ENCODE peak calls at places on chromosome 6, in six cellular contexts. Z, X, P, D, C and H are unnamed samples.

GRCh38 chr6:85449388-85449817 is 480 bp upstream of the NT5E start:
- DNase-seq in C (peak; percentile 64), D (no peak), P (no peak), Z (no peak), X (peak; percentile 34), H (peak; percentile 84)

GRCh38 chr6:113842165-113842564 is 15.0 kb upstream of the MARCKS start:
- DNase-seq in D (no peak), C (no peak), Z (no peak), P (no peak), X (no peak), H (no peak)

GRCh38 chr6:45946352-45946751 is 69.3 kb downstream of the CLIC5 start:
- DNase-seq in D (no peak), Z (no peak), P (no peak), C (peak; percentile 45), X (peak; percentile 43), H (no peak)

GRCh38 chr6:77740380-77740779 is 87.5 kb downstream of the MEI4 start:
- DNase-seq in D (no peak), P (peak; percentile 19), Z (no peak), C (no peak), X (no peak), H (no peak)

GRCh38 chr6:108541843-108542795 is 18.6 kb upstream of the FOXO3 start:
- DNase-seq in C (peak; percentile 68), P (peak; percentile 75), X (peak; percentile 70), Z (peak; percentile 86), D (peak; percentile 64), H (peak; percentile 84)

GRCh38 chr6:137241481-137242011 is 22.4 kb upstream of the IFNGR1 start:
- DNase-seq in P (no peak), X (no peak), C (no peak), Z (no peak), D (no peak), H (no peak)

GRCh38 chr6:79833264-79833663 is 114.1 kb downstream of the ELOVL4 start:
- DNase-seq in P (no peak), C (no peak), D (no peak), X (no peak), Z (no peak), H (no peak)

GRCh38 chr6:90575267-90575666 is 11.6 kb downstream of the MAP3K7 start:
- DNase-seq in D (no peak), C (no peak), Z (no peak), X (no peak), P (no peak), H (no peak)

GRCh38 chr6:29720863-29721262 is 2.4 kb upstream of the HLA-F start:
- DNase-seq in C (no peak), Z (no peak), X (no peak), P (peak; percentile 48), D (no peak), H (no peak)

GRCh38 chr6:143673638-143674037 is 4.1 kb upstream of the PHACTR2 start:
- DNase-seq in C (no peak), X (no peak), Z (no peak), D (no peak), P (peak; percentile 68), H (no peak)

DNA sequence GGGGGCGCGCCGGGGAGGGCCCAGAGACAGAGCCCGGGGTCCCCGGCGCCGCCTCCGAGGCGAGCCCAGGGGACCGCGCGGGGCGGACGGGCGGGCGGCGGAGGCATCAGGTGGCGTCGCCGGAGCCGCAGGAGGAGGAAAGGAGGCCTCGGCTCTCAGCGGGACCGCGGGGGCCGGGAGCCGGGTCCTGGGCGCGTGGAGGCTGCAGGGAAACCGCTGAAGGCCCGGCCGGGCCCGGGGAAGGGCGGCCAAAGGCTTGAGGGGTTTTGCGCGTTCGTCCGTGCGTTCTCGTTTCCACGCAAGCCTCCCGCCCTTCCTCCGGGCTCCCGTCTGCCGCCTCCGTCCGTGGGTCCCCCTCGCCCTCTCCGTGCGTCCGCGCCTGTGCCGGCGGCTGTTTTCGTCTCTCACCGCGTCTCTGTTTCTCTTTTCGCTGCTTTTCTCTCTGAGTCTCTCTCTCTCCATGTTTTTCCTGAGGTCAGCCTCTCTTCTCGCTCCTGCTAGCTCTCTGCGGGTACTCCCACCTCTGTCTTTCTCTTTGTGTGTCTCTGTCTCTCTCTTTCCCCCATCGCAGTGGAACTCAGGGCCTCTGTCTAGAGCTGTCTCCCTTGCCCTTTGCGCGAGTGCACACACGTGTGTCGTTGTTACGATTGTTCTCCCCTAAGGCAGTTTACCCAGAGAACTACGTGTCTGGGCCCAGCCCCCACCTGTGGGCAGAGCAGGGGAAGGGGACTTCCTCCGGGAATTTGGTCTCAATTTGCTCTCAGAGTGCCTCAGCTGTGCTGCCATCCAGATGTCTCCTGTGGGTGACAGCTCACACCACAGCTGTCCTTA is 2.1 kb downstream of the IRF4 start:
- DNase-seq in C (no peak), D (no peak), X (no peak), P (no peak), Z (no peak), H (peak; percentile 81)
- TF ChIP-seq POLR2A in C (no peak), D (no peak), X (no peak), P (no peak), Z (no peak), H (no peak)

DNA sequence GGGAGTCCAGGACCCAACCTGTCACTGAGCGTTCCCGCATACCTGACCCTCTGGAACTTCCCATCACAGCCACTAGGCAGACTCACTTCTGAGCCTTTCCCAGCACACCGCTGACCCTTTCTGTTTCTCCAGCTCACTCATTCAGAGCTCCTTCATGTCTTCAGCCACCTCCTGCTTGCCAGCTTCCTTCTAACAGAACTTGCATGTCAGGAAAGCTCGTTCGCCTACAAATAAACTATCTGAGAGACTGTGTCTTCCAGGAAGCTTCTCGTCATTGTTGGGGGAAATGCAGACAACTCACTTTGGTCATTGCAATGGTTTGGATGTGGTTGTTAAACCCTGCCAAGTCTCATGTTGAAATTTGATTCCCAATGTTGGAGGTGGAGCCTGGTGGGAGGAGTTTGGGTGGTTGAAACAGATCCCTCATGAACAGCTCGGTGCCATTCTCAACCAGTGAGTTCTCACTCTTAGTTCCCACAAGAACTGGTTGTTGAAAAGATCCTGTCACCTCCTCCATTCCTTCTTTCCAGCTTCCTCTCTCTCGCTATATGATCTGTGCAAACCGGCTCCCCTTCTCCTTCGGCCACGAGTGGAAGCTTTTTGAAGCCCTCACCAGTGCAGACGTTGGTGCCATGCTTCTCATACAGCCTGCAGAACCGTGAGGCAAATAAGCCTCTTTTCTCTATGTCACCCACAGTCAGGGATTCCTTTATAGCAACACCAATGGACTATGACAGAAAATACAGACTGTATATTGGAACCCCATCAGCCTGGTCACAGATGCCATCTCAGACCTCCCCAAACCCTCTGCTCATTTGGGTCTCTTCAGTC is 1.4 kb upstream of the MUC21 start:
- DNase-seq in P (no peak), D (no peak), Z (no peak), X (no peak), C (peak; percentile 38), H (no peak)
- TF ChIP-seq CTCF in P (peak; percentile 39), D (peak; percentile 9), Z (no peak), X (no peak), C (no peak), H (no peak)

GRCh38 chr6:170295519-170296422 is 4.9 kb upstream of the DLL1 start:
- DNase-seq in D (peak; percentile 59), P (no peak), C (no peak), Z (no peak), X (peak; percentile 23), H (peak; percentile 85)
- TF ChIP-seq POLR2A in D (no peak), P (no peak), C (no peak), Z (peak; percentile 20), X (no peak), H (no peak)

GRCh38 chr6:23445157-23445710 is 680.8 kb upstream of the NRSN1 start:
- DNase-seq in Z (no peak), X (peak; percentile 47), P (no peak), C (no peak), D (no peak), H (no peak)

GRCh38 chr6:23441813-23442212 is 684.2 kb upstream of the NRSN1 start:
- DNase-seq in P (no peak), D (no peak), X (no peak), Z (no peak), C (no peak), H (no peak)

GRCh38 chr6:23446394-23447001 is 679.5 kb upstream of the NRSN1 start:
- DNase-seq in P (peak; percentile 1), D (no peak), X (no peak), C (no peak), Z (no peak), H (no peak)
- TF ChIP-seq CTCF in P (peak; percentile 39), D (peak; percentile 58), X (peak; percentile 58), C (no peak), Z (no peak), H (no peak)

GRCh38 chr6:165939047-165939446 is 228.6 kb downstream of the TBXT start:
- DNase-seq in P (no peak), X (no peak), Z (no peak), C (no peak), D (no peak), H (no peak)
- TF ChIP-seq POLR2A in P (no peak), X (no peak), Z (no peak), C (no peak), D (no peak), H (no peak)

DNA sequence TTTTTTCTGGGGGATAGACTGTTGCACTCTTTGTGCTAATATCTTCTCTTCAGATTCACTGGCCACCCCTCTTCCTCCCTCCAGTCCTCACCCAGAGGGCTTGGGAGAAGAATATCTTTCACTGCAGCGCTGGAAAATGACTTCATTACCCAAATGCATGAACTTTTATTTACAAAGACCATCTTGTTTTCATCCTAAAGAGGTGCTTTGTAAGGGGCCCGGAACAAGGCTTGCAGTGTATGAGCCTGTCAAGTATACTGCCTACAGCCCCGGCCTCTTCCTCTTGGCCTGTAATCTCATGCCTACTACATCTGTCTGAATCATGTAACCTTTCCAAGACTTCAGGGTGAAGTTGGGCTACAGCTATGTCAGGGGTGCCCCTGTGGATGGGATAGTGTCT is 554 bp upstream of the LAMA4 start:
- DNase-seq in D (no peak), Z (no peak), C (no peak), P (no peak), X (no peak), H (no peak)
- TF ChIP-seq CTCF in D (no peak), Z (no peak), C (no peak), P (no peak), X (no peak), H (no peak)